ENCODE peak calls at places on chromosomes 4 and X, in six cellular contexts. E is H9, X is mesenchymal stem cell, U is neuronal stem cell, Q is IMR-90, R is H1. O is an unnamed sample.

GRCh38 chrX:33416273-33416805 is 205.0 kb upstream of the DMD start:
- DNase-seq in E (no peak), X (no peak), U (no peak), Q (no peak), R (no peak), O (no peak)

GRCh38 chr4:77599378-77599777 is 6.2 kb upstream of the CXCL13 start:
- DNase-seq in E (peak), X (peak), U (no peak), Q (peak), R (no peak), O (peak)

GRCh38 chr4:2256156-2256731 is 5.7 kb downstream of the MXD4 start:
- DNase-seq in E (no peak), X (no peak), U (no peak), Q (no peak), R (no peak), O (no peak)

GRCh38 chrX:154370300-154370881 is 4.0 kb downstream of the FLNA start:
- DNase-seq in E (no peak), X (no peak), U (no peak), Q (no peak), R (no peak), O (no peak)

GRCh38 chr4:80207664-80208063 is 10.4 kb downstream of the PRDM8 start:
- DNase-seq in E (no peak), X (no peak), U (no peak), Q (no peak), R (no peak), O (no peak)

GRCh38 chr4:54317690-54318089 is 88.6 kb downstream of the PDGFRA start:
- DNase-seq in E (no peak), X (no peak), U (no peak), Q (no peak), R (no peak), O (no peak)

GRCh38 chr4:186760576-186760975 is 36.9 kb upstream of the FAT1 start:
- DNase-seq in E (no peak), X (peak), U (no peak), Q (peak), R (no peak), O (no peak)

GRCh38 chr4:20916106-20916505 is 215.8 kb downstream of the PACRGL start:
- DNase-seq in E (no peak), X (no peak), U (no peak), Q (no peak), R (no peak), O (no peak)

GRCh38 chr4:155599596-155599995 is 67.1 kb upstream of the GUCY1A1 start:
- DNase-seq in E (no peak), X (no peak), U (no peak), Q (no peak), R (no peak), O (no peak)

GRCh38 chr4:89344571-89344970 is 37.0 kb upstream of the GPRIN3 start:
- DNase-seq in E (no peak), X (peak), U (no peak), Q (no peak), R (no peak), O (no peak)

GRCh38 chr4:47213539-47213938 is 182.2 kb downstream of the GABRB1 start:
- DNase-seq in E (no peak), X (peak), U (no peak), Q (peak), R (no peak), O (no peak)

GRCh38 chr4:81052119-81053068 is 21.9 kb downstream of the BMP3 start:
- DNase-seq in E (peak), X (peak), U (peak), Q (peak), R (peak), O (peak)

GRCh38 chrX:32395878-32396277 is 815.5 kb downstream of the DMD start:
- DNase-seq in E (no peak), X (no peak), U (no peak), Q (no peak), R (no peak), O (no peak)

GRCh38 chr4:2596153-2596552 is 59.7 kb downstream of the FAM193A start:
- DNase-seq in E (no peak), X (no peak), U (no peak), Q (no peak), R (no peak), O (no peak)

GRCh38 chr4:153488006-153488718 is 22.0 kb downstream of the TMEM131L start:
- DNase-seq in E (no peak), X (no peak), U (no peak), Q (peak), R (no peak), O (no peak)

GRCh38 chr4:150224896-150225591 is 146.8 kb downstream of the DCLK2 start:
- DNase-seq in E (no peak), X (peak), U (no peak), Q (peak), R (peak), O (no peak)

GRCh38 chr4:1658146-1658545 is 26.0 kb downstream of the FAM53A start:
- DNase-seq in E (no peak), X (no peak), U (no peak), Q (no peak), R (no peak), O (no peak)

GRCh38 chrX:20361081-20361889 is 94.6 kb upstream of the RPS6KA3 start:
- DNase-seq in E (no peak), X (peak), U (no peak), Q (peak), R (no peak), O (peak)

GRCh38 chr4:158581161-158581560 is 59.5 kb downstream of the RXFP1 start:
- DNase-seq in E (no peak), X (no peak), U (no peak), Q (peak), R (no peak), O (no peak)

GRCh38 chr4:22430626-22431025 is 85.2 kb downstream of the ADGRA3 start:
- DNase-seq in E (no peak), X (no peak), U (no peak), Q (no peak), R (no peak), O (no peak)

GRCh38 chr4:52259978-52260377 is 208.9 kb downstream of the SPATA18 start:
- DNase-seq in E (no peak), X (no peak), U (no peak), Q (no peak), R (no peak), O (no peak)

GRCh38 chrX:110514498-110514897 is 155.8 kb downstream of the RTL9 start:
- DNase-seq in E (no peak), X (no peak), U (no peak), Q (no peak), R (no peak), O (no peak)

GRCh38 chrX:22818061-22818460 is 181.7 kb upstream of the DDX53 start:
- DNase-seq in E (no peak), X (no peak), U (no peak), Q (no peak), R (no peak), O (no peak)

GRCh38 chr4:101762544-101762943 is 28.0 kb upstream of the BANK1 start:
- DNase-seq in E (no peak), X (no peak), U (no peak), Q (no peak), R (no peak), O (no peak)

GRCh38 chr4:180057198-180057821 is 2185.9 kb upstream of the TENM3 start:
- DNase-seq in E (no peak), X (peak), U (peak), Q (no peak), R (no peak), O (no peak)

GRCh38 chrX:119573840-119574393 is 446 bp upstream of the UBE2A start:
- DNase-seq in E (peak), X (peak), U (no peak), Q (peak), R (no peak), O (no peak)

GRCh38 chrX:119574394-119575266 is at the start of gene UBE2A:
- DNase-seq in E (peak), X (peak), U (peak), Q (peak), R (peak), O (peak)

GRCh38 chrX:119565110-119565663 is at the start of gene STEEP1:
- DNase-seq in E (peak), X (peak), U (peak), Q (peak), R (peak), O (peak)

GRCh38 chrX:119573222-119573621 is 1.1 kb upstream of the UBE2A start:
- DNase-seq in E (no peak), X (no peak), U (no peak), Q (no peak), R (no peak), O (peak)

GRCh38 chrX:119570351-119570835 is 4.0 kb upstream of the UBE2A start:
- DNase-seq in E (no peak), X (no peak), U (no peak), Q (no peak), R (no peak), O (peak)
- H4K91ac ChIP-seq in E (no peak), X (no peak), U (no peak), Q (no peak), R (no peak), O (no peak)

DNA sequence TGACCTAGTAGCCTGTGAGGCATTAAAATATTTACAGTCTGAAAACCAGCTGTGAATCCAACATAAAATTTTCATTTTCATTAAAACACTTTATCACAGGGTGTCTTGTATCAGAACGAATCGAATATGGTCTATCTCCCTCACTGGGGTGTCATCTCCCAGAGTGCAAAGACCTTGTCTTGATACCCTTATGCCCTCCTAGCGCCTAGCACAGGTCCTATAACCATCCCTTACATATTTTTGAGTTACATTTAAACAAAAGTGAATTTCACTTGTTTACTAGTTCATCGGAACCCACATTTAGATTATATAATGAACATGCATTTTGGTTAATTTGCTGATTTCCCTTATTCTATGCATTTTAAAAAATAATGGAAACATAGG is 14.0 kb downstream of the DIPK2B start:
- DNase-seq in E (no peak), X (no peak), U (no peak), Q (no peak), R (no peak), O (no peak)
- H4K8ac ChIP-seq in E (no peak), X (no peak), U (no peak), Q (no peak), R (no peak), O (no peak)

GRCh38 chr4:7860600-7861158 is 79.0 kb downstream of the AFAP1 start:
- DNase-seq in E (no peak), X (no peak), U (no peak), Q (no peak), R (no peak), O (no peak)
- H2AK5ac ChIP-seq in E (no peak), X (peak), U (peak), Q (peak), R (peak), O (no peak)

GRCh38 chr4:5386921-5387320 is 321.4 kb downstream of the EVC2 start:
- DNase-seq in E (no peak), X (no peak), U (no peak), Q (no peak), R (no peak), O (no peak)

GRCh38 chr4:5385741-5386251 is 322.6 kb downstream of the EVC2 start:
- DNase-seq in E (no peak), X (no peak), U (no peak), Q (no peak), R (no peak), O (no peak)

GRCh38 chr4:5383191-5383980 is 325.0 kb downstream of the EVC2 start:
- DNase-seq in E (no peak), X (peak), U (no peak), Q (peak), R (no peak), O (no peak)

GRCh38 chr4:5378002-5378401 is 326.7 kb downstream of the STK32B start:
- DNase-seq in E (no peak), X (no peak), U (no peak), Q (peak), R (no peak), O (no peak)

DNA sequence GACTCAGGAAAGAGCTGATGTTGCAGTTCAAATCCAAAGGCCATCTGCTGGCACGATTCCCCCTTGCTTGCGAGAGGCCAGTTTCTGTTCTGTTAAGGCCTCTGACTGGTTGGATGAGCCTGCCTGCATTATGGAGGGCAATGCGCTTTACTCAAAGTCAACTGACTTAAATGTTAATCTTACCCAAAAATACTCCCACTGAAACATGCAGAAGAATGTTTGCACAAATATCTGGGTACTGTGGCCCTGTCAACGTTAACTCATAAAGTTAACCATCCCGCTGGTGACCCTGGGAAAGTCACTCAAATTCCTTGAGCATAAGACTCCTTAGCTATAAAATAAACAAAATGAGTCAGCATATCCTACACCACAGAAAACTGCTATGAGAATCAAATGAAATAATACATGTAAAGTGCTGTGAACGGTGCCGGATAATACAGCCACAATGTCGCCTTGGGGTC is 326.3 kb downstream of the EVC2 start:
- DNase-seq in E (no peak), X (peak), U (no peak), Q (peak), R (no peak), O (no peak)
- H4K91ac ChIP-seq in E (no peak), X (no peak), U (no peak), Q (peak), R (no peak), O (no peak)

O was measured in trophoblast cell.